ENCODE peak calls at places on chromosomes 5 and 9, in four cellular contexts. X is Kasumi-1; T is EH; O is stimulated activated CD4-positive, alpha-beta T cell treated with anti-CD3 and anti-CD28 coated beads, Interleukin-1b, Interleukin-23, amount 100 ng/mL, for 24 hours. G is an unnamed sample.

GRCh38 chr5:89037090-89037489 is 154.1 kb upstream of the MEF2C start:
- DNase-seq in X (no peak), T (peak; percentile 53), O (no peak), G (no peak)

GRCh38 chr5:165334186-165334585 is 1828.8 kb downstream of the MAT2B start:
- DNase-seq in X (peak; percentile 14), O (no peak), T (no peak), G (peak; percentile 15)

GRCh38 chr5:132825824-132826391 is 4.5 kb downstream of the SHROOM1 start:
- DNase-seq in X (no peak), O (no peak), T (no peak), G (no peak)

GRCh38 chr5:143495823-143496275 is 92.4 kb upstream of the NR3C1 start:
- DNase-seq in O (no peak), X (no peak), T (peak; percentile 76), G (peak; percentile 64)

GRCh38 chr5:143205386-143205785 is 198.1 kb downstream of the NR3C1 start:
- DNase-seq in X (no peak), T (peak; percentile 95), O (no peak), G (no peak)

GRCh38 chr9:84932915-84933527 is 263.5 kb downstream of the NTRK2 start:
- DNase-seq in X (no peak), O (no peak), T (peak; percentile 43), G (no peak)

GRCh38 chr5:37988454-37989046 is 148.7 kb upstream of the GDNF start:
- DNase-seq in T (no peak), X (no peak), O (no peak), G (no peak)

GRCh38 chr5:5645198-5645597 is 222.7 kb downstream of the ICE1 start:
- DNase-seq in O (no peak), X (no peak), T (no peak), G (no peak)

G was measured in OCI-M1.